ENCODE peak calls at places on chromosomes 13 and 19, in nine cellular contexts. F is GM23248; B is uterus; J is endodermal cell; W is osteoblast; U is AG04450; M is CD8-positive, alpha-beta memory T cell; K is stomach; O is ovary. R is an unnamed sample.

GRCh38 chr13:46367622-46368327 is 19.3 kb downstream of the RUBCNL start:
- DNase-seq in F (peak; percentile 76), B (no peak), J (no peak), W (peak; percentile 15), U (no peak), M (no peak), K (no peak), O (no peak), R (no peak)

GRCh38 chr13:114068723-114069322 is 63.6 kb downstream of the RASA3 start:
- DNase-seq in F (peak; percentile 86), B (peak; percentile 55), J (no peak), W (peak; percentile 89), U (peak; percentile 43), M (no peak), K (no peak), O (no peak), R (no peak)

GRCh38 chr13:39765801-39766463 is 110.5 kb downstream of the COG6 start:
- DNase-seq in F (peak; percentile 25), B (peak; percentile 35), J (peak; percentile 76), W (peak; percentile 23), U (no peak), M (no peak), K (peak; percentile 46), O (peak; percentile 57), R (no peak)

GRCh38 chr13:60351326-60351725 is 45.7 kb upstream of the TDRD3 start:
- DNase-seq in F (peak; percentile 49), B (no peak), J (no peak), W (no peak), U (peak; percentile 13), M (no peak), K (no peak), O (no peak), R (no peak)

GRCh38 chr13:92379371-92379770 is 847.2 kb upstream of the GPC6 start:
- DNase-seq in F (no peak), B (no peak), J (no peak), W (no peak), U (no peak), M (no peak), K (no peak), O (no peak), R (no peak)

GRCh38 chr13:40875583-40875982 is 86.2 kb downstream of the SLC25A15 start:
- DNase-seq in F (no peak), B (no peak), J (no peak), W (no peak), U (no peak), M (no peak), K (no peak), O (no peak), R (no peak)

GRCh38 chr13:74325106-74325505 is 190.9 kb upstream of the KLF12 start:
- DNase-seq in F (peak; percentile 59), B (no peak), J (no peak), W (peak; percentile 66), U (peak; percentile 67), M (no peak), K (no peak), O (peak; percentile 27), R (no peak)

GRCh38 chr13:35349673-35350278 is 126.7 kb downstream of the MAB21L1 start:
- DNase-seq in F (no peak), B (no peak), J (no peak), W (peak; percentile 36), U (no peak), M (no peak), K (no peak), O (no peak), R (no peak)

GRCh38 chr19:16330368-16330801 is 5.8 kb downstream of the KLF2 start:
- DNase-seq in F (peak; percentile 98), B (peak; percentile 54), J (peak; percentile 71), W (peak; percentile 95), U (no peak), M (peak; percentile 92), K (peak; percentile 88), O (peak; percentile 59), R (peak; percentile 94)

GRCh38 chr19:2228157-2229030 is 7.7 kb downstream of the PLEKHJ1 start:
- DNase-seq in F (no peak), B (no peak), J (no peak), W (peak; percentile 90), U (no peak), M (no peak), K (no peak), O (no peak), R (no peak)

GRCh38 chr13:59700281-59700680 is 463.4 kb downstream of the DIAPH3 start:
- DNase-seq in F (peak; percentile 11), B (no peak), J (no peak), W (no peak), U (no peak), M (no peak), K (no peak), O (no peak), R (no peak)

GRCh38 chr13:22897571-22898314 is 283.0 kb upstream of the SGCG start:
- DNase-seq in F (no peak), B (no peak), J (no peak), W (no peak), U (no peak), M (no peak), K (no peak), O (no peak), R (no peak)

GRCh38 chr19:14561832-14562351 is 10.0 kb downstream of the NDUFB7 start:
- DNase-seq in F (no peak), B (no peak), J (peak; percentile 60), W (peak; percentile 95), U (no peak), M (no peak), K (peak; percentile 61), O (no peak), R (no peak)

GRCh38 chr13:96082640-96083039 is 7.3 kb upstream of the HS6ST3 start:
- DNase-seq in F (peak; percentile 40), B (no peak), J (no peak), W (no peak), U (no peak), M (no peak), K (no peak), O (no peak), R (no peak)

GRCh38 chr19:37867831-37868230 is 38.6 kb downstream of the WDR87 start:
- DNase-seq in F (peak; percentile 49), B (no peak), J (no peak), W (no peak), U (peak; percentile 53), M (no peak), K (no peak), O (no peak), R (no peak)
- H3K9me3 ChIP-seq in F (no peaks in the 10 kb centered on the region), B (no peaks in the 10 kb centered on the region), J (peaks cover 29% of the 10 kb centered on the region), W (no peaks in the 10 kb centered on the region), U (peaks cover 8% of the 10 kb centered on the region), M (no peaks in the 10 kb centered on the region), K (peaks cover 13% of the 10 kb centered on the region), O (peaks cover 3% of the 10 kb centered on the region), R (no peaks in the 10 kb centered on the region)

GRCh38 chr19:22797040-22797439 is 13.1 kb upstream of the ZNF99 start:
- DNase-seq in F (no peak), B (no peak), J (no peak), W (no peak), U (no peak), M (no peak), K (no peak), O (no peak), R (no peak)
- H3K9me3 ChIP-seq in F (no peaks in the 10 kb centered on the region), B (no peaks in the 10 kb centered on the region), J (peaks cover 65% of the 10 kb centered on the region), W (no peaks in the 10 kb centered on the region), U (peaks cover 12% of the 10 kb centered on the region), M (no peaks in the 10 kb centered on the region), K (peaks cover 83% of the 10 kb centered on the region), O (no peaks in the 10 kb centered on the region), R (peaks cover 6% of the 10 kb centered on the region)

DNA sequence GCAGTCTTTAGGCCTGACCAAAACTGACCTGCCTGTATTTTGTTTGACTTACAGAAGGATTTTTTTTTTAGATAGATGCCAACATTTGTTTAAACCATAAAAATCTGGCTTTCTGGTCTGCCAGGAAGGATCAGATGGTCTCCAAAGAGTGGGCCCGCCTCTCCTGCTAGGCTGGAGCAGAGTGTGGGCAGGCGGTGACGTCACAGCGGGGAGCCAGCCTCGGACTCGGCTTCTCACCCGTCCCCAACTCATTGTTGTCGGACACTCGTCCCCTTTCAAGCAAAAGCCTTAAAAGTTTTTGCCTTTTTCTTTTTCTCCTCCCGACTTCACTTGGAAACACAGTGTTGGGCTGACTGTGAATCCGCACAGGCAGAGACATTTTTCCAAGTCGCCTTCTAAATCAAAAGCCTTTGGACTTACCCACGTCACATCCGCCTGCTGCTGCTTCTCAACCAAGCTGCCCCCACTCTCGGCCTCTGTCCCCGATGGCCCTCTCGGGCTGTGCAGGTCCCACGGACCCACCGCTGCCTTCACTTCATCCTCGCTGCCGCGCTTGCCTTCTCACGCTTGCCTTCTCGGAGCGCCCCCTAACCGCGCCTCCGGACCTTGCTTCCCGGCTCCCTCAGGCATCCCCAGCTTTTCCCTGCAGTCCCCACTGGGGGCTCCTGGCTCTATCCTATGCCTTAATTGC is 4.1 kb upstream of the ZNF135 start:
- DNase-seq in F (peak; percentile 47), B (peak; percentile 31), J (peak; percentile 66), W (peak; percentile 96), U (no peak), M (no peak), K (no peak), O (peak; percentile 50), R (no peak)
- H3K9me3 ChIP-seq in F (no peaks in the 10 kb centered on the region), B (no peaks in the 10 kb centered on the region), J (peaks cover 10% of the 10 kb centered on the region), W (no peaks in the 10 kb centered on the region), U (peaks cover 92% of the 10 kb centered on the region), M (no peaks in the 10 kb centered on the region), K (peaks cover 95% of the 10 kb centered on the region), O (peaks cover 5% of the 10 kb centered on the region), R (peaks cover 71% of the 10 kb centered on the region)

GRCh38 chr19:56537442-56537841 is 1.3 kb upstream of the ZFP28 start:
- DNase-seq in F (no peak), B (no peak), J (no peak), W (no peak), U (no peak), M (no peak), K (no peak), O (no peak), R (no peak)
- H3K9me3 ChIP-seq in F (no peaks in the 10 kb centered on the region), B (no peaks in the 10 kb centered on the region), J (peaks cover 80% of the 10 kb centered on the region), W (peaks cover 6% of the 10 kb centered on the region), U (peaks cover 59% of the 10 kb centered on the region), M (peaks cover 10% of the 10 kb centered on the region), K (peaks cover 92% of the 10 kb centered on the region), O (peaks cover 28% of the 10 kb centered on the region), R (peaks cover 67% of the 10 kb centered on the region)

GRCh38 chr19:56841194-56841546 is 644 bp upstream of the PEG3 start:
- DNase-seq in F (no peak), B (no peak), J (no peak), W (no peak), U (no peak), M (no peak), K (no peak), O (no peak), R (no peak)
- H3K9me3 ChIP-seq in F (no peaks in the 10 kb centered on the region), B (no peaks in the 10 kb centered on the region), J (peaks cover 84% of the 10 kb centered on the region), W (no peaks in the 10 kb centered on the region), U (peaks cover 51% of the 10 kb centered on the region), M (no peaks in the 10 kb centered on the region), K (peaks cover 43% of the 10 kb centered on the region), O (no peaks in the 10 kb centered on the region), R (peaks cover 46% of the 10 kb centered on the region)

R was measured in CD4-positive, alpha-beta T cell.